ENCODE peak calls at places on chromosomes 7 and 10, in nine cellular contexts. T, K, A, V, O, M, I, Z and Y are unnamed samples.
A peak's percentile ranks its signal among the peaks of the same experiment; 100 is the strongest.

GRCh38 chr10:71750124-71750841 is 23.0 kb downstream of the VSIR start:
- DNase-seq in T (no peak), K (no peak), A (peak; percentile 31), V (no peak), O (no peak), M (no peak), I (no peak), Z (no peak), Y (no peak)

GRCh38 chr10:79483948-79484347 is 28.4 kb upstream of the EIF5AL1 start:
- DNase-seq in T (peak; percentile 54), K (peak; percentile 64), A (no peak), V (peak; percentile 86), O (no peak), M (no peak), I (peak; percentile 72), Z (no peak), Y (peak; percentile 78)

GRCh38 chr7:30934225-30934624 is 22.6 kb downstream of the AQP1 start:
- DNase-seq in T (no peak), K (peak; percentile 4), A (no peak), V (no peak), O (no peak), M (no peak), I (no peak), Z (no peak), Y (no peak)

GRCh38 chr10:42488416-42488815 is 150.0 kb downstream of the ZNF33B start:
- DNase-seq in T (peak; percentile 31), K (no peak), A (no peak), V (no peak), O (no peak), M (no peak), I (no peak), Z (no peak), Y (no peak)

GRCh38 chr10:35795131-35795819 is 153.2 kb upstream of the FZD8 start:
- DNase-seq in T (peak; percentile 64), K (no peak), A (no peak), V (no peak), O (no peak), M (no peak), I (no peak), Z (no peak), Y (no peak)

GRCh38 chr10:93081296-93081695 is 7.6 kb downstream of the CYP26A1 start:
- DNase-seq in T (no peak), K (no peak), A (no peak), V (no peak), O (no peak), M (no peak), I (no peak), Z (no peak), Y (no peak)

GRCh38 chr10:131272897-131273451 is 38.5 kb downstream of the TCERG1L start:
- DNase-seq in T (no peak), K (no peak), A (no peak), V (no peak), O (no peak), M (no peak), I (no peak), Z (no peak), Y (no peak)

GRCh38 chr7:5629941-5630340 is 151.5 kb downstream of the RNF216 start:
- DNase-seq in T (peak; percentile 74), K (no peak), A (no peak), V (no peak), O (no peak), M (no peak), I (no peak), Z (no peak), Y (no peak)

GRCh38 chr10:101675115-101675514 is 19.9 kb downstream of the FBXW4 start:
- DNase-seq in T (no peak), K (no peak), A (no peak), V (no peak), O (no peak), M (no peak), I (no peak), Z (no peak), Y (no peak)

GRCh38 chr7:42400961-42401360 is 164.0 kb upstream of the GLI3 start:
- DNase-seq in T (no peak), K (no peak), A (no peak), V (no peak), O (no peak), M (no peak), I (no peak), Z (no peak), Y (no peak)

GRCh38 chr7:124276005-124276606 is 243.2 kb upstream of the TMEM229A start:
- DNase-seq in T (peak; percentile 22), K (no peak), A (no peak), V (no peak), O (no peak), M (peak; percentile 19), I (no peak), Z (no peak), Y (peak; percentile 21)

GRCh38 chr10:6409982-6410694 is 169.9 kb downstream of the PRKCQ start:
- DNase-seq in T (peak; percentile 76), K (peak; percentile 49), A (no peak), V (peak; percentile 31), O (no peak), M (peak; percentile 36), I (no peak), Z (no peak), Y (peak; percentile 63)

GRCh38 chr7:10939237-10939910 is 34.3 kb upstream of the PHF14 start:
- DNase-seq in T (no peak), K (no peak), A (no peak), V (no peak), O (no peak), M (peak; percentile 9), I (no peak), Z (no peak), Y (no peak)

GRCh38 chr10:69644658-69645295 is 14.7 kb downstream of the FAM241B start:
- DNase-seq in T (peak; percentile 41), K (peak; percentile 56), A (peak; percentile 59), V (peak; percentile 38), O (no peak), M (peak; percentile 62), I (peak; percentile 65), Z (peak; percentile 74), Y (peak; percentile 49)

GRCh38 chr7:45366432-45366831 is 207.7 kb upstream of the ADCY1 start:
- DNase-seq in T (no peak), K (no peak), A (no peak), V (no peak), O (no peak), M (no peak), I (no peak), Z (no peak), Y (no peak)

GRCh38 chr7:70505468-70505867 is 626.5 kb upstream of the GALNT17 start:
- DNase-seq in T (no peak), K (no peak), A (no peak), V (no peak), O (no peak), M (no peak), I (no peak), Z (no peak), Y (no peak)

GRCh38 chr10:69459893-69460575 is 8.8 kb downstream of the TSPAN15 start:
- DNase-seq in T (no peak), K (no peak), A (no peak), V (no peak), O (no peak), M (no peak), I (no peak), Z (peak; percentile 47), Y (no peak)

GRCh38 chr7:51587600-51587999 is 271.0 kb upstream of the COBL start:
- DNase-seq in T (no peak), K (no peak), A (no peak), V (no peak), O (no peak), M (no peak), I (no peak), Z (no peak), Y (no peak)

GRCh38 chr10:21497177-21497807 is 28.2 kb downstream of the SKIDA1 start:
- DNase-seq in T (peak; percentile 62), K (peak; percentile 95), A (peak; percentile 98), V (peak; percentile 81), O (peak; percentile 13), M (peak; percentile 91), I (peak; percentile 96), Z (peak; percentile 89), Y (peak; percentile 97)

GRCh38 chr7:34044734-34045353 is 139.5 kb downstream of the BMPER start:
- DNase-seq in T (no peak), K (no peak), A (no peak), V (no peak), O (no peak), M (no peak), I (no peak), Z (no peak), Y (no peak)

DNA sequence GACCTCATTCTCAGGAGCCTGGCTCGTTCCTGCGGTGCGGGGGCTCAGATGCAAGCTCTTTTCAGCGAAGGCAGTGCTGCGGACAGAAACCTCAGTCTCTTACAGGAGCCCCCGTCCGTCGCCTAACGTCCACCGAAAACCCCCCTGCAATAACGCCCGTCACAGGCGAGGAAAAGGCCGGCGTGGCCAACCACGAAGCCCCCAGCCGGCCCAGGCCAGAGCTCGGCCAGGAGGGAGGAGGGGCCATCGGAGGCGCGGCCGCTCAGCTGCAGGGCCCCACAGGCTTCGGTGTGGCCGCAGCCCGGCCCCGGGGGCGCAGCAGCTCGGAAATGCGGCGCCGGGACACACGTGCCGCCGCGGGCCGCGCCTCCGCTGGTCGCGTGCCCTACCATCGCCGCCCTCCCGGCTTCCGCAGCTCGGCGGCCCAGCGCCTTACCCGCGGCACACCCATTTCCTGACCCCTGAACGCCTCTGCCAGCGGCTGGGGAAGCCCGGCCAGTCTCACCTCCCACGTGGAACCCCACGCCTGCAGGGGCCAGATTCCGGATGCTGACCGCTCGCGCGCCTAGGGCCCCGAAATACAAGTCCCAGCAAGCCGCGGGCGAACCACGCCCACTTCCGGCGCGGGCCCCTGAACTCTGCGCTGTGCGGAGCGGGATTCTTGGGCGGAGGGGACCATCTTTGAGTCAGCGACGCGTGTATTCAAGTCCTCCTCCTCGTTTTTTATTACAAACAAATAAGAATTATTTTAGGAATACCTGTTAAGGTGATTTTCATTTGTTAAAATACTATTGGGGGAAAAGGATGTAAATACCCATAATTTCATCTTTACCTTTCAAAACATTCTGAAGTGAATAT is at the start of gene ZNF239:
- DNase-seq in T (peak; percentile 84), K (peak; percentile 95), A (peak; percentile 87), V (peak; percentile 91), O (peak; percentile 56), M (peak; percentile 89), I (peak; percentile 95), Z (peak; percentile 87), Y (peak; percentile 89)
- TF ChIP-seq POLR2A in T (no peak), K (peak; percentile 41), A (peak; percentile 24), V (peak; percentile 40), O (no peak), M (no peak), I (no peak), Z (no peak), Y (no peak)

GRCh38 chr7:112079122-112079521 is 127.1 kb downstream of the DOCK4 start:
- DNase-seq in T (no peak), K (no peak), A (no peak), V (no peak), O (no peak), M (no peak), I (no peak), Z (no peak), Y (no peak)
- H3K36me3 ChIP-seq in T (no peaks in the 10 kb centered on the region), K (no peaks in the 10 kb centered on the region), A (no peaks in the 10 kb centered on the region), V (no peaks in the 10 kb centered on the region), O (no peaks in the 10 kb centered on the region), M (no peaks in the 10 kb centered on the region), I (no peaks in the 10 kb centered on the region), Z (no peaks in the 10 kb centered on the region), Y (no peaks in the 10 kb centered on the region)

GRCh38 chr7:155284496-155285274 is 13.0 kb upstream of the INSIG1 start:
- DNase-seq in T (no peak), K (no peak), A (no peak), V (no peak), O (no peak), M (no peak), I (no peak), Z (peak; percentile 15), Y (no peak)
- H3K27me3 ChIP-seq in T (peaks cover 16% of the 10 kb centered on the region), K (no peaks in the 10 kb centered on the region), A (no peaks in the 10 kb centered on the region), V (no peaks in the 10 kb centered on the region), O (no peaks in the 10 kb centered on the region), M (peaks cover 25% of the 10 kb centered on the region), I (peaks cover 19% of the 10 kb centered on the region), Z (no peaks in the 10 kb centered on the region), Y (no peaks in the 10 kb centered on the region)

GRCh38 chr7:152759655-152760383 is at the start of gene ACTR3B:
- DNase-seq in T (peak; percentile 79), K (peak; percentile 91), A (peak; percentile 92), V (peak; percentile 88), O (peak; percentile 39), M (peak; percentile 92), I (peak; percentile 96), Z (peak; percentile 95), Y (peak; percentile 92)
- TF ChIP-seq POLR2A in T (peak; percentile 81), K (peak; percentile 76), A (peak; percentile 92), V (peak; percentile 93), O (no peak), M (no peak), I (no peak), Z (peak; percentile 33), Y (peak; percentile 89)